ENCODE peak calls at places on chromosomes 11 and 22, in ten cellular contexts. P is right lobe of liver, S is non-pigmented ciliary epithelial cell, U is iPS-NIHi11, T is lower lobe of right lung, B is ACHN, I is HT1080, A is NCI-H1417 treated with DMSO at 0.1 percent for 48 hours, F is left cardiac atrium, Q is Peyer's patch. W is an unnamed sample.

GRCh38 chr11:66970808-66971442 is 4.2 kb upstream of the C11orf86 start:
- DNase-seq in F (peak), S (peak), B (peak), P (peak), U (no peak), T (no peak), Q (peak), I (peak), A (no peak), W (no peak)

GRCh38 chr11:130852589-130852988 is 63.7 kb downstream of the SNX19 start:
- DNase-seq in I (no peak), Q (no peak), S (no peak), P (no peak), U (no peak), B (no peak), A (no peak), T (no peak), F (no peak), W (no peak)

GRCh38 chr11:102761646-102762238 is 18.7 kb downstream of the MMP10 start:
- DNase-seq in B (peak), U (no peak), A (no peak), P (no peak), S (no peak), I (no peak), Q (no peak), T (no peak), F (no peak), W (no peak)

GRCh38 chr22:24414984-24415945 is 12.1 kb upstream of the ADORA2A start:
- DNase-seq in I (no peak), A (no peak), F (no peak), U (no peak), S (no peak), T (no peak), Q (no peak), P (no peak), B (no peak), W (no peak)

GRCh38 chr22:24186352-24186740 is 5.1 kb downstream of the SUSD2 start:
- DNase-seq in A (no peak), P (no peak), I (no peak), T (no peak), U (no peak), F (no peak), B (no peak), Q (no peak), S (no peak), W (peak)

GRCh38 chr11:68012044-68012842 is 2.1 kb downstream of the ALDH3B1 start:
- DNase-seq in P (no peak), A (no peak), I (no peak), F (no peak), U (no peak), B (no peak), T (peak), S (no peak), Q (no peak), W (no peak)

GRCh38 chr11:82250047-82250446 is 483.6 kb downstream of the FAM181B start:
- DNase-seq in P (no peak), S (no peak), F (no peak), B (no peak), A (no peak), Q (no peak), T (no peak), I (no peak), U (no peak), W (no peak)

GRCh38 chr22:25354456-25354855 is 135.0 kb downstream of the CRYBB2 start:
- DNase-seq in A (no peak), Q (peak), U (no peak), T (no peak), F (no peak), B (no peak), I (no peak), P (no peak), S (no peak), W (no peak)

GRCh38 chr22:18048441-18048898 is 24.1 kb upstream of the MICAL3 start:
- DNase-seq in F (no peak), B (no peak), U (no peak), T (no peak), P (no peak), Q (no peak), I (no peak), S (no peak), A (no peak), W (no peak)

GRCh38 chr11:102497061-102497460 is 33.5 kb downstream of the MMP7 start:
- DNase-seq in U (no peak), T (no peak), A (no peak), I (peak), B (no peak), P (no peak), Q (no peak), S (peak), F (no peak), W (no peak)

GRCh38 chr22:24285245-24285644 is 14.6 kb downstream of the SPECC1L start:
- DNase-seq in P (no peak), B (no peak), A (no peak), U (no peak), I (no peak), F (no peak), Q (no peak), S (no peak), T (no peak), W (no peak)

GRCh38 chr11:100823360-100823759 is 136.3 kb downstream of the ARHGAP42 start:
- DNase-seq in A (no peak), P (no peak), S (no peak), F (no peak), Q (no peak), B (no peak), T (no peak), U (no peak), I (no peak), W (no peak)

GRCh38 chr22:31846161-31847115 is 92.6 kb downstream of the DEPDC5 start:
- DNase-seq in A (no peak), T (no peak), Q (no peak), S (peak), U (peak), I (no peak), P (no peak), B (peak), F (no peak), W (no peak)

GRCh38 chr22:45201678-45202332 is 38.1 kb downstream of the NUP50 start:
- DNase-seq in U (no peak), P (no peak), F (no peak), Q (peak), A (no peak), T (peak), I (peak), B (no peak), S (peak), W (no peak)

GRCh38 chr11:78791254-78791653 is 216.6 kb upstream of the NARS2 start:
- DNase-seq in I (no peak), U (no peak), S (no peak), F (no peak), T (no peak), A (no peak), B (no peak), P (no peak), Q (no peak), W (no peak)

GRCh38 chr11:61904539-61905048 is 12.8 kb downstream of the RAB3IL1 start:
- DNase-seq in A (no peak), T (peak), B (no peak), S (no peak), I (no peak), Q (no peak), U (peak), F (no peak), P (peak), W (no peak)

GRCh38 chr11:112762686-112763048 is 198.6 kb upstream of the NCAM1 start:
- DNase-seq in P (no peak), A (no peak), Q (no peak), B (no peak), I (no peak), U (no peak), F (no peak), T (no peak), S (no peak), W (no peak)

GRCh38 chr22:31451709-31452571 is 37.7 kb downstream of the EIF4ENIF1 start:
- DNase-seq in B (peak), P (no peak), S (peak), I (peak), Q (no peak), U (peak), F (no peak), T (no peak), A (no peak), W (peak)

GRCh38 chr11:77473801-77474508 is at the start of gene PAK1:
- DNase-seq in P (peak), B (peak), U (peak), T (peak), A (peak), I (peak), Q (peak), F (peak), S (peak), W (peak)

GRCh38 chr11:2154195-2154585 is 6.8 kb downstream of the INS start:
- DNase-seq in F (no peak), B (no peak), S (no peak), T (no peak), A (no peak), I (no peak), U (no peak), P (no peak), Q (no peak), W (no peak)

GRCh38 chr11:16184588-16184987 is 171.8 kb downstream of the SOX6 start:
- DNase-seq in T (no peak), S (peak), P (no peak), B (peak), I (peak), U (no peak), A (no peak), F (no peak), Q (peak), W (no peak)

GRCh38 chr11:47028530-47029093 is 92.1 kb downstream of the CSTPP1 start:
- DNase-seq in I (peak), S (no peak), P (no peak), U (no peak), T (no peak), Q (no peak), B (no peak), F (no peak), A (no peak), W (no peak)

GRCh38 chr22:35375031-35375430 is 5.9 kb upstream of the HMOX1 start:
- DNase-seq in F (no peak), S (no peak), P (no peak), I (peak), T (no peak), Q (no peak), A (no peak), B (no peak), U (no peak), W (no peak)

GRCh38 chr11:82458777-82459176 is 274.9 kb downstream of the FAM181B start:
- DNase-seq in F (no peak), I (no peak), A (no peak), P (no peak), Q (no peak), B (no peak), T (no peak), U (no peak), S (no peak), W (no peak)

GRCh38 chr11:121070951-121071350 is 30.1 kb upstream of the TECTA start:
- DNase-seq in Q (no peak), U (no peak), F (no peak), T (no peak), A (no peak), B (no peak), P (no peak), S (no peak), I (no peak), W (no peak)

GRCh38 chr11:116275634-116276033 is 497.2 kb downstream of the BUD13 start:
- DNase-seq in A (no peak), U (no peak), T (no peak), F (no peak), Q (no peak), P (no peak), I (peak), S (no peak), B (peak), W (no peak)

GRCh38 chr22:43992331-43992821 is 31.7 kb upstream of the PARVB start:
- DNase-seq in B (no peak), U (no peak), T (peak), S (no peak), F (no peak), A (no peak), P (peak), Q (no peak), I (peak), W (no peak)

GRCh38 chr11:79313513-79313912 is 127.3 kb downstream of the TENM4 start:
- DNase-seq in F (no peak), U (no peak), S (no peak), A (no peak), Q (no peak), B (no peak), T (no peak), P (no peak), I (no peak), W (no peak)

GRCh38 chr11:117345039-117345438 is 17.4 kb downstream of the CEP164 start:
- DNase-seq in T (no peak), P (no peak), U (no peak), S (no peak), Q (no peak), I (peak), A (no peak), F (no peak), B (no peak), W (no peak)

GRCh38 chr11:78158987-78159662 is 19.7 kb upstream of the ALG8 start:
- DNase-seq in T (no peak), U (no peak), F (no peak), P (no peak), S (no peak), B (no peak), Q (no peak), A (no peak), I (no peak), W (no peak)

GRCh38 chr11:20274031-20274430 is 89.5 kb upstream of the HTATIP2 start:
- DNase-seq in I (no peak), U (no peak), F (no peak), T (no peak), P (no peak), A (peak), Q (no peak), B (no peak), S (no peak), W (no peak)

GRCh38 chr11:76637491-76638266 is 32.9 kb downstream of the LRRC32 start:
- DNase-seq in Q (peak), A (no peak), I (no peak), P (peak), F (peak), S (no peak), B (no peak), U (no peak), T (peak), W (no peak)

GRCh38 chr11:13837286-13837685 is 125.2 kb upstream of the SPON1 start:
- DNase-seq in I (peak), T (no peak), A (no peak), F (no peak), B (peak), P (no peak), Q (no peak), U (no peak), S (no peak), W (no peak)

GRCh38 chr11:57727185-57727584 is 14.1 kb upstream of the SELENOH start:
- DNase-seq in F (no peak), P (no peak), U (no peak), I (no peak), S (no peak), Q (no peak), B (no peak), T (no peak), A (no peak), W (no peak)

GRCh38 chr11:44096360-44097188 is 1.1 kb downstream of the EXT2 start:
- DNase-seq in T (no peak), I (peak), P (no peak), U (no peak), A (no peak), S (no peak), Q (no peak), F (no peak), B (no peak), W (no peak)

GRCh38 chr11:99068832-99069231 is 48.1 kb downstream of the CNTN5 start:
- DNase-seq in U (no peak), F (no peak), S (no peak), Q (no peak), P (no peak), A (no peak), T (no peak), I (peak), B (no peak), W (no peak)

GRCh38 chr22:31248138-31248745 is 36.1 kb downstream of the LIMK2 start:
- DNase-seq in S (peak), F (peak), T (peak), U (peak), P (no peak), B (peak), I (peak), Q (peak), A (no peak), W (peak)

GRCh38 chr11:123303924-123304323 is 108.9 kb upstream of the CLMP start:
- DNase-seq in Q (no peak), B (no peak), F (no peak), I (no peak), S (no peak), P (no peak), A (no peak), T (no peak), U (no peak), W (no peak)